ENCODE peak calls at places on chromosomes 16 and 17, in nine cellular contexts. W, J, N, O, K, B, F, C and X are unnamed samples.
A peak's percentile ranks its signal among the peaks of the same experiment; 100 is the strongest.

GRCh38 chr17:4004517-4005295 is 40.5 kb upstream of the ATP2A3 start:
- DNase-seq in C (peak; percentile 49), K (no peak), J (no peak), N (peak; percentile 84), B (peak; percentile 63), W (no peak), F (peak; percentile 78), O (peak; percentile 71), X (peak; percentile 68)

GRCh38 chr17:31882571-31882970 is 18.9 kb downstream of the UTP6 start:
- DNase-seq in W (no peak), N (no peak), C (no peak), F (no peak), B (no peak), J (no peak), K (no peak), O (no peak), X (no peak)

GRCh38 chr17:71709271-71709670 is 411.5 kb upstream of the SOX9 start:
- DNase-seq in B (no peak), F (no peak), W (peak; percentile 22), K (no peak), N (no peak), J (no peak), O (no peak), C (no peak), X (no peak)

GRCh38 chr16:79949417-79949816 is 348.9 kb upstream of the MAF start:
- DNase-seq in B (no peak), C (no peak), N (no peak), J (no peak), K (no peak), W (no peak), F (no peak), O (no peak), X (no peak)

GRCh38 chr16:16041196-16041892 is 91.9 kb downstream of the ABCC1 start:
- DNase-seq in W (no peak), B (no peak), O (no peak), N (no peak), C (no peak), K (no peak), F (no peak), J (no peak), X (no peak)

GRCh38 chr17:47990962-47991731 is 20.2 kb downstream of the CDK5RAP3 start:
- DNase-seq in J (no peak), C (no peak), F (no peak), K (no peak), B (no peak), W (peak; percentile 50), O (no peak), N (no peak), X (no peak)

GRCh38 chr17:410674-411401 is 58.2 kb upstream of the RPH3AL start:
- DNase-seq in J (no peak), B (no peak), F (peak; percentile 30), W (peak; percentile 12), O (peak; percentile 71), C (no peak), N (no peak), K (no peak), X (no peak)

GRCh38 chr17:65902165-65902564 is 289.8 kb downstream of the CEP112 start:
- DNase-seq in C (no peak), O (no peak), J (no peak), F (no peak), N (no peak), W (no peak), B (no peak), K (no peak), X (no peak)

GRCh38 chr16:29811896-29812665 is at the start of gene PRRT2:
- DNase-seq in F (peak; percentile 64), B (no peak), K (peak; percentile 35), C (peak; percentile 89), J (no peak), W (peak; percentile 43), O (peak; percentile 68), N (peak; percentile 87), X (peak; percentile 89)

GRCh38 chr16:53805113-53805512 is 101.2 kb downstream of the FTO start:
- DNase-seq in B (no peak), O (no peak), W (no peak), F (no peak), K (no peak), N (no peak), J (no peak), C (no peak), X (no peak)

GRCh38 chr17:81019563-81020442 is 15.1 kb upstream of the BAIAP2 start:
- DNase-seq in J (no peak), F (no peak), K (no peak), N (no peak), O (no peak), W (no peak), C (no peak), B (no peak), X (peak; percentile 63)

GRCh38 chr16:53053967-53054669 is 673 bp upstream of the CHD9 start:
- DNase-seq in J (no peak), K (no peak), C (peak; percentile 66), N (peak; percentile 64), O (peak; percentile 61), B (peak; percentile 26), F (peak; percentile 52), W (no peak), X (peak; percentile 84)

GRCh38 chr17:82053556-82054263 is 2.0 kb downstream of the GPS1 start:
- DNase-seq in K (no peak), J (no peak), W (no peak), N (peak; percentile 54), F (no peak), B (no peak), C (no peak), O (no peak), X (no peak)

DNA sequence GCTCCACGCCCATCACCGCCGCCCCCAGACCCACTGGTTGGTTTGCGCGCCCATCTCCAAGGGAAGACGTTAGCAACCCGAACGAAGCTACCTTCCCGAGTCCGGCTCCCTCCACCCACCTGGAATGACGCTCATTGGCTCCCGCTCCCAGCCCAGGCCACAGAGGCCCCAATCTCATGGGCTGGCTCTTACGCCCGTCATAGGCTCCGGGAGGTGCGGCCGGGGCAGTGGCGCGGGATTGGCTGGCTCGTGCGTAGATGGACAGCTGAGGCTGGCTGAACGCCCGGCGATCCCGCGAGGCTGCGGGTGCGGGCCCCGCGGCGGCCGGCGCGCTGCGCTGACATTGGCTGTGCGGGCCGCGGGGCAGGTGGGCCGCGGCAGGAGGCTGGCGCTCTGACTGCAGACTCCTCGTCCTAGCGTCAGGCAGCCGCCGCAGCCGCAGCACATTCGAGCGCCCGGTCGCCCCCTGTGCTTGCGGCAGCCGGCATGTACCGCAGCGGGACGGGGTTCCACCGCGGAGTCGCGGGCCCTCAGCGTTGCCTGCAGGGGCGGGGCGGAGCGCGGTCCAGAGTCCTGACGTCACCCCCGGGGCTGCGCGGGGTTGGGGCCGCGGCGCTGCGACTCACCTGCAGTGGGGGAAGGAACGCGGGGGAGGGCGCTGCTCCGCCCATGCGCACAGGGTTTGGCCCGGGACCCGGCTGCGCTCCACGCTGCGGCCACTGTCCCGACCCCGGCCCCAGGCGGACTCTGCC is 453 bp upstream of the MYH10 start:
- DNase-seq in F (peak; percentile 95), J (peak; percentile 99), C (peak; percentile 99), N (peak; percentile 98), B (peak; percentile 99), W (peak; percentile 100), K (peak; percentile 92), O (peak; percentile 99), X (peak; percentile 99)
- TF ChIP-seq POLR2A in F (no peak), J (no peak), C (no peak), N (peak; percentile 47), B (peak; percentile 65), W (no peak), K (peak; percentile 48), O (no peak), X (no peak)

GRCh38 chr17:1714980-1715802 is 5.0 kb upstream of the TLCD2 start:
- DNase-seq in K (peak; percentile 83), W (peak; percentile 88), B (peak; percentile 84), N (peak; percentile 93), F (peak; percentile 91), C (peak; percentile 92), O (peak; percentile 94), J (peak; percentile 82), X (peak; percentile 97)
- TF ChIP-seq POLR2A in K (peak; percentile 32), W (peak; percentile 47), B (peak; percentile 43), N (peak; percentile 80), F (peak; percentile 68), C (peak; percentile 72), O (peak; percentile 39), J (peak; percentile 54), X (peak; percentile 76)

GRCh38 chr17:68318103-68318991 is 27.1 kb downstream of the ARSG start:
- DNase-seq in W (peak; percentile 65), B (peak; percentile 87), N (no peak), F (no peak), O (no peak), K (no peak), C (no peak), J (peak; percentile 91), X (no peak)
- TF ChIP-seq POLR2A in W (no peak), B (no peak), N (no peak), F (no peak), O (no peak), K (no peak), C (no peak), J (no peak), X (no peak)

GRCh38 chr17:44121997-44122824 is 1.2 kb downstream of the HDAC5 start:
- DNase-seq in W (no peak), O (no peak), F (no peak), C (no peak), J (no peak), N (no peak), K (no peak), B (no peak), X (no peak)

GRCh38 chr17:44121206-44121605 is 2.2 kb downstream of the HDAC5 start:
- DNase-seq in F (no peak), J (no peak), B (no peak), K (no peak), C (no peak), O (no peak), N (no peak), W (no peak), X (no peak)

GRCh38 chr17:44122825-44123355 is 551 bp downstream of the HDAC5 start:
- DNase-seq in C (no peak), N (no peak), F (peak; percentile 25), J (no peak), K (no peak), O (peak; percentile 61), W (no peak), B (no peak), X (no peak)

GRCh38 chr17:44124118-44124438 is 637 bp upstream of the HDAC5 start:
- DNase-seq in J (no peak), K (no peak), W (no peak), B (no peak), C (no peak), F (no peak), O (no peak), N (no peak), X (no peak)

DNA sequence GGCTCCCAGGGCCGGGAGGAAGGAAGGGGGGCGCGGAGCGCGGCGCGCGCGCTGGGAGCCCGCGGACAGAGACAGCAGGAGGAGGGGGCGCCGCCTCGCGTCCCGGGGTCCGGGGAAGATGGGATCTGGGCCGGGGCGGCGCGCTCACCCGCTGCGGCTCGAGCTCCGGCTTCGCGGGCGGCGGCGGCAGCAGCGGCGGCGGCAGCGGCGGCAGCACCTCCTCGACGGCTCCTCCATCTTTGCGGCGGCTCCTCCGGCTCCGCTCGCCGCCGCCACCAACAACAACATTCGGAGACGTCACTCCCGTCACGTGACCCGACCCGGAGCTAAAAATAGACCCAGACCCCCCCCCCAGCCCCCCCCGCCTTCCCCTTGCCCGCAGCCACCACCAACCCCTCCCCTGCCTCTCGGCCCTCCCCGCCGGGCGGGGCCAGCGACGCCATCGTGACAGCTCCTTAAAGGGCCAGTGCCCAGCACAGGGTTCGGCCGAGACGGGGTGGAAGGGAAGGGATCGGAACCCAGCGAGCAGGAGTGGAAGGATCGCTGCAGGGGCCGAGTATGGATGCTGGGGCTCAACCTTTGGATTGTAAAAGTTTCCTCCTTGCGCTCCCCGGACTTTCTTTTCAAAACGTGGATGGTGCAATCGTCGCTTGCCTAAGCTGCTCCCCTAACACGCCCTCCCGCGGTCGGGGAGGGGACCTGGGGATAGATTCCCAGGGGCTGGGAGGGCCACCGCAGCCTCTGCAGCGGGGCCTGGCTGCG is at the start of gene HDAC5:
- DNase-seq in K (peak; percentile 96), C (peak; percentile 97), W (peak; percentile 91), J (peak; percentile 89), O (peak; percentile 96), F (peak; percentile 96), N (peak; percentile 98), B (peak; percentile 86), X (peak; percentile 98)
- TF ChIP-seq POLR2A in K (peak; percentile 95), C (peak; percentile 85), W (peak; percentile 26), J (peak; percentile 47), O (peak; percentile 40), F (no peak), N (peak; percentile 90), B (peak; percentile 59), X (no peak)